ENCODE peak calls at places on chromosomes 6 and 20, in six cellular contexts. Y is tibial nerve, A is mucosa of gallbladder, N is cardiac muscle cell, E is ELF-1, T is NCI-H1105 treated with DMSO at 0.1 percent for 48 hours. M is an unnamed sample.

GRCh38 chr20:3922223-3922982 is 33.2 kb downstream of the PANK2 start:
- DNase-seq in T (no peak), E (peak), A (no peak), N (no peak), Y (no peak), M (no peak)

GRCh38 chr6:11909696-11910132 is 102.4 kb upstream of the HIVEP1 start:
- DNase-seq in Y (no peak), T (no peak), N (no peak), A (no peak), E (no peak), M (peak)

GRCh38 chr6:26534681-26535465 is 3.3 kb upstream of the HMGN4 start:
- DNase-seq in A (no peak), Y (no peak), E (no peak), T (no peak), N (no peak), M (no peak)

GRCh38 chr6:138107752-138108592 is 753 bp upstream of the PERP start:
- DNase-seq in Y (no peak), A (peak), N (no peak), E (peak), T (peak), M (no peak)

GRCh38 chr20:50464026-50464724 is 46.0 kb upstream of the PTPN1 start:
- DNase-seq in A (peak), Y (no peak), T (peak), E (peak), N (peak), M (no peak)

GRCh38 chr20:45953672-45954071 is 18.3 kb downstream of the ZNF335 start:
- DNase-seq in T (no peak), N (no peak), Y (no peak), E (no peak), A (no peak), M (no peak)

GRCh38 chr6:24882295-24882694 is 53.5 kb downstream of the RIPOR2 start:
- DNase-seq in T (no peak), A (no peak), N (no peak), Y (no peak), E (no peak), M (no peak)

GRCh38 chr6:43172127-43173007 is 1.3 kb downstream of the SRF start:
- DNase-seq in Y (peak), N (peak), T (peak), A (peak), E (peak), M (no peak)

GRCh38 chr20:45345104-45345936 is 2.9 kb downstream of the SDC4 start:
- DNase-seq in T (no peak), E (peak), Y (no peak), A (peak), N (no peak), M (no peak)

GRCh38 chr6:20085817-20086216 is 126.5 kb downstream of the MBOAT1 start:
- DNase-seq in E (no peak), T (no peak), Y (no peak), A (no peak), N (no peak), M (no peak)

GRCh38 chr6:80174931-80175572 is 68.6 kb downstream of the BCKDHB start:
- DNase-seq in Y (no peak), A (no peak), N (no peak), E (no peak), T (no peak), M (no peak)

GRCh38 chr6:72616406-72617015 is 5.4 kb upstream of the KCNQ5 start:
- DNase-seq in T (no peak), N (peak), Y (no peak), E (no peak), A (no peak), M (no peak)

GRCh38 chr6:166026586-166027126 is 141.0 kb downstream of the TBXT start:
- DNase-seq in A (no peak), Y (no peak), E (no peak), T (no peak), N (no peak), M (no peak)

GRCh38 chr6:91860951-91861350 is 1274.1 kb upstream of the MAP3K7 start:
- DNase-seq in Y (no peak), A (no peak), T (no peak), N (no peak), E (no peak), M (peak)

GRCh38 chr6:137571854-137572253 is 77.7 kb upstream of the OLIG3 start:
- DNase-seq in E (peak), N (peak), A (peak), Y (no peak), T (peak), M (no peak)

GRCh38 chr6:144778773-144779531 is 493.8 kb downstream of the UTRN start:
- DNase-seq in N (no peak), A (no peak), Y (no peak), T (peak), E (no peak), M (no peak)

GRCh38 chr20:24535956-24536730 is 66.7 kb downstream of the SYNDIG1 start:
- DNase-seq in Y (no peak), N (no peak), A (no peak), E (no peak), T (no peak), M (no peak)

GRCh38 chr6:30647802-30648460 is 998 bp downstream of the C6orf136 start:
- DNase-seq in Y (no peak), E (no peak), T (peak), N (no peak), A (no peak), M (no peak)

GRCh38 chr6:20211941-20212391 is 303 bp downstream of the MBOAT1 start:
- DNase-seq in E (peak), Y (no peak), N (peak), A (peak), T (peak), M (no peak)

GRCh38 chr20:53952528-53953096 is 117.8 kb downstream of the BCAS1 start:
- DNase-seq in N (no peak), E (no peak), A (no peak), Y (no peak), T (no peak), M (no peak)

GRCh38 chr6:11333292-11333849 is 100.9 kb upstream of the NEDD9 start:
- DNase-seq in N (no peak), T (peak), Y (no peak), A (no peak), E (no peak), M (no peak)

GRCh38 chr6:14212632-14213031 is 95.1 kb downstream of the CD83 start:
- DNase-seq in Y (no peak), E (no peak), N (no peak), A (no peak), T (no peak), M (no peak)

GRCh38 chr20:35304956-35305355 is 12.7 kb upstream of the FAM83C start:
- DNase-seq in T (no peak), Y (no peak), A (no peak), E (no peak), N (no peak), M (no peak)

GRCh38 chr6:155001482-155001881 is 6.4 kb downstream of the TIAM2 start:
- DNase-seq in E (no peak), Y (no peak), T (no peak), N (no peak), A (no peak), M (no peak)

GRCh38 chr6:170393807-170394399 is 87.3 kb downstream of the FAM120B start:
- DNase-seq in N (no peak), E (no peak), T (no peak), Y (no peak), A (no peak), M (no peak)

GRCh38 chr20:49561256-49561655 is 6.7 kb downstream of the PTGIS start:
- DNase-seq in N (no peak), A (no peak), E (no peak), Y (no peak), T (no peak), M (no peak)

GRCh38 chr20:36792422-36792821 is 18.9 kb upstream of the DSN1 start:
- DNase-seq in T (peak), E (peak), N (peak), A (no peak), Y (no peak), M (peak)

GRCh38 chr6:136846046-136846445 is 23.7 kb downstream of the PEX7 start:
- DNase-seq in A (peak), E (peak), Y (no peak), T (peak), N (peak), M (no peak)

GRCh38 chr6:148287979-148288378 is 54.7 kb upstream of the SASH1 start:
- DNase-seq in Y (no peak), A (no peak), T (no peak), E (no peak), N (no peak), M (no peak)